ENCODE peak calls at places on chromosomes 11 and 22, in ten cellular contexts. J is body of pancreas; W is WTC11; S is astrocyte; G is B cell; O is Peyer's patch; R is GM12864; U is neural progenitor cell; Q is activated CD8-positive, alpha-beta T cell treated with anti-CD3 and anti-CD28 coated beads for 36 hours; Y is fibroblast of mammary gland. X is an unnamed sample.

GRCh38 chr22:49084203-49084602 is 743.5 kb downstream of the BRD1 start:
- DNase-seq in J (no peak), W (no peak), S (no peak), G (no peak), O (no peak), R (no peak), U (no peak), Q (no peak), Y (no peak), X (no peak)

GRCh38 chr11:133947298-133947905 is 9.4 kb downstream of the IGSF9B start:
- DNase-seq in J (no peak), W (peak; percentile 76), S (peak; percentile 52), G (no peak), O (no peak), R (no peak), U (peak; percentile 91), Q (peak; percentile 83), Y (peak; percentile 40), X (peak; percentile 77)

GRCh38 chr22:46148336-46148735 is 2.0 kb upstream of the PPARA start:
- DNase-seq in J (peak; percentile 10), W (no peak), S (no peak), G (no peak), O (no peak), R (no peak), U (no peak), Q (no peak), Y (no peak), X (no peak)

GRCh38 chr11:134607963-134608750 is 196.1 kb upstream of the B3GAT1 start:
- DNase-seq in J (no peak), W (no peak), S (no peak), G (no peak), O (no peak), R (no peak), U (no peak), Q (no peak), Y (no peak), X (no peak)

GRCh38 chr11:9664276-9665171 is 647 bp downstream of the SWAP70 start:
- DNase-seq in J (peak; percentile 44), W (peak; percentile 22), S (peak; percentile 30), G (peak; percentile 32), O (peak; percentile 37), R (no peak), U (peak; percentile 37), Q (no peak), Y (peak; percentile 52), X (peak; percentile 50)

GRCh38 chr11:68997124-68997994 is 15.7 kb downstream of the MRGPRF start:
- DNase-seq in J (no peak), W (peak; percentile 7), S (no peak), G (no peak), O (no peak), R (no peak), U (no peak), Q (no peak), Y (no peak), X (no peak)

GRCh38 chr22:47295982-47296381 is 533.5 kb downstream of the TBC1D22A start:
- DNase-seq in J (no peak), W (no peak), S (no peak), G (no peak), O (no peak), R (no peak), U (no peak), Q (no peak), Y (no peak), X (no peak)

GRCh38 chr11:76777325-76777724 is 5.8 kb upstream of the TSKU start:
- DNase-seq in J (no peak), W (no peak), S (no peak), G (no peak), O (no peak), R (no peak), U (no peak), Q (no peak), Y (no peak), X (no peak)

GRCh38 chr11:27234043-27234668 is 128.9 kb downstream of the CCDC34 start:
- DNase-seq in J (no peak), W (no peak), S (peak; percentile 100), G (no peak), O (peak; percentile 41), R (peak; percentile 91), U (peak; percentile 17), Q (no peak), Y (peak; percentile 98), X (no peak)

GRCh38 chr22:41401781-41402648 is 20.3 kb downstream of the TEF start:
- DNase-seq in J (peak; percentile 95), W (no peak), S (no peak), G (no peak), O (no peak), R (no peak), U (peak; percentile 37), Q (no peak), Y (peak; percentile 84), X (no peak)

GRCh38 chr22:41557401-41558240 is 3.2 kb upstream of the CSDC2 start:
- DNase-seq in J (peak; percentile 78), W (peak; percentile 39), S (peak; percentile 86), G (no peak), O (peak; percentile 24), R (no peak), U (no peak), Q (peak; percentile 41), Y (peak; percentile 89), X (peak; percentile 63)

GRCh38 chr11:21625982-21626381 is 566.9 kb upstream of the ANO5 start:
- DNase-seq in J (peak; percentile 15), W (no peak), S (no peak), G (no peak), O (no peak), R (no peak), U (no peak), Q (peak; percentile 2), Y (no peak), X (no peak)

GRCh38 chr11:130827697-130828377 is 88.4 kb downstream of the SNX19 start:
- DNase-seq in J (peak; percentile 60), W (peak; percentile 78), S (peak; percentile 74), G (no peak), O (no peak), R (no peak), U (peak; percentile 77), Q (peak; percentile 53), Y (peak; percentile 88), X (peak; percentile 23)

GRCh38 chr11:5600374-5600851 is 4.0 kb downstream of the TRIM6 start:
- DNase-seq in J (peak; percentile 82), W (peak; percentile 69), S (peak; percentile 79), G (peak; percentile 69), O (peak; percentile 40), R (peak; percentile 59), U (peak; percentile 90), Q (peak; percentile 77), Y (peak; percentile 66), X (peak; percentile 79)

GRCh38 chr11:26847459-26847858 is 125.6 kb upstream of the SLC5A12 start:
- DNase-seq in J (no peak), W (no peak), S (no peak), G (no peak), O (no peak), R (no peak), U (no peak), Q (no peak), Y (peak; percentile 62), X (no peak)

GRCh38 chr22:46150615-46151423 is 493 bp downstream of the PPARA start:
- DNase-seq in J (peak; percentile 46), W (peak; percentile 38), S (no peak), G (peak; percentile 88), O (peak; percentile 40), R (no peak), U (peak; percentile 69), Q (peak; percentile 73), Y (no peak), X (peak; percentile 85)

GRCh38 chr22:27895600-27895999 is 23.5 kb downstream of the PITPNB start:
- DNase-seq in J (no peak), W (no peak), S (no peak), G (no peak), O (no peak), R (no peak), U (no peak), Q (no peak), Y (no peak), X (peak; percentile 65)

GRCh38 chr11:6992457-6993431 is 27.4 kb downstream of the ZNF214 start:
- DNase-seq in J (no peak), W (no peak), S (peak; percentile 89), G (no peak), O (no peak), R (no peak), U (no peak), Q (no peak), Y (peak; percentile 95), X (no peak)

GRCh38 chr11:121523581-121524232 is 70.9 kb upstream of the SORL1-AS1 start:
- DNase-seq in J (no peak), W (no peak), S (no peak), G (no peak), O (no peak), R (no peak), U (peak; percentile 27), Q (no peak), Y (no peak), X (no peak)

GRCh38 chr11:892106-892505 is 18.5 kb downstream of the CHID1 start:
- DNase-seq in J (no peak), W (peak; percentile 33), S (no peak), G (no peak), O (no peak), R (no peak), U (peak; percentile 31), Q (no peak), Y (no peak), X (no peak)
- TF ChIP-seq CTCF in J (no peak), W (no peak), S (no peak), G (no peak), O (no peak), R (no peak), U (peak; percentile 16), Q (no peak), Y (no peak), X (no peak)

GRCh38 chr11:19938051-19938856 is 222.0 kb downstream of the DBX1 start:
- DNase-seq in J (peak; percentile 62), W (peak; percentile 76), S (peak; percentile 49), G (peak; percentile 56), O (no peak), R (no peak), U (peak; percentile 74), Q (peak; percentile 63), Y (peak; percentile 65), X (peak; percentile 66)
- TF ChIP-seq CTCF in J (peak; percentile 92), W (peak; percentile 89), S (peak; percentile 87), G (peak; percentile 75), O (no peak), R (peak; percentile 85), U (peak; percentile 94), Q (peak; percentile 74), Y (peak; percentile 84), X (peak; percentile 80)

GRCh38 chr22:43417555-43417954 is 5.7 kb downstream of the MPPED1 start:
- DNase-seq in J (no peak), W (no peak), S (no peak), G (no peak), O (no peak), R (no peak), U (peak; percentile 38), Q (no peak), Y (no peak), X (no peak)
- TF ChIP-seq CTCF in J (no peak), W (no peak), S (no peak), G (no peak), O (no peak), R (no peak), U (no peak), Q (no peak), Y (no peak), X (no peak)

DNA sequence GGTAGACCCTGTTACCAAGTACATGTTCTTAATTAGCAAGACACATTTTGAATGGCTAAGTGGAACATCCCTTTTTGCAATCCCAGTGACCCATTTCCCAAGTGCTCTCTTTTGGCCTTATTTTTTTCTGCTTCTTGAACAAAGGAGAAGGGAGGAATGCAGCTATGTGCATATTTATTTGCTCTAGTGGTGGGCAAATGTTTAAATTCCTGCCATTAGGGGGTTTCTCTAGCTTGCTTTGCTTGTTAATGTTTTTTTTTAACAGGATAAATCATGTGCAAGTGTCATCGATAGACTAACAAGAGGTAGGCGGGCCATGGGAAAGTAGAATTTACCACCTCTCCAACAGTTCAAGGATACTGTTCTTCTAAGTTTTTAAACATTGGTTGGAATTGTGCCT is 135.6 kb downstream of the COMMD9 start:
- DNase-seq in J (no peak), W (no peak), S (no peak), G (no peak), O (no peak), R (no peak), U (no peak), Q (no peak), Y (no peak), X (no peak)
- TF ChIP-seq CTCF in J (no peak), W (no peak), S (peak; percentile 12), G (no peak), O (no peak), R (no peak), U (no peak), Q (no peak), Y (no peak), X (no peak)

X was measured in GM13977.